ENCODE peak calls at places on chromosomes 6 and 20, in seven cellular contexts. R is tibial artery, Z is GM06990, K is upper lobe of left lung, X is stomach, L is PC-3, J is left lung. B is an unnamed sample. For H3K27me3, the result is how much of the 10 kb centered on the place peaks cover.

GRCh38 chr6:159097256-159097655 is 52.5 kb upstream of the TAGAP start:
- DNase-seq in R (no peak), Z (no peak), K (no peak), X (no peak), L (no peak), J (no peak), B (no peak)

GRCh38 chr6:72676995-72677394 is 55.1 kb downstream of the KCNQ5 start:
- DNase-seq in R (no peak), Z (no peak), K (no peak), X (no peak), L (no peak), J (no peak), B (no peak)

GRCh38 chr20:22556565-22557056 is 27.8 kb downstream of the FOXA2 start:
- DNase-seq in R (no peak), Z (no peak), K (peak), X (no peak), L (no peak), J (no peak), B (no peak)

GRCh38 chr6:141482773-141483172 is 650.0 kb upstream of the GJE1 start:
- DNase-seq in R (no peak), Z (no peak), K (no peak), X (no peak), L (no peak), J (no peak), B (no peak)

GRCh38 chr6:138346302-138347195 is 31.2 kb upstream of the SMIM28 start:
- DNase-seq in R (no peak), Z (no peak), K (no peak), X (no peak), L (no peak), J (no peak), B (no peak)

GRCh38 chr6:30378290-30378937 is 33.5 kb downstream of the RPP21 start:
- DNase-seq in R (no peak), Z (no peak), K (no peak), X (no peak), L (peak), J (no peak), B (no peak)

GRCh38 chr6:25449774-25450173 is 170.6 kb downstream of the CARMIL1 start:
- DNase-seq in R (no peak), Z (no peak), K (no peak), X (no peak), L (no peak), J (no peak), B (no peak)

GRCh38 chr6:163741743-163742363 is 327.3 kb downstream of the QKI start:
- DNase-seq in R (no peak), Z (no peak), K (no peak), X (no peak), L (no peak), J (no peak), B (no peak)

GRCh38 chr20:62219101-62219991 is 732 bp downstream of the HRH3 start:
- DNase-seq in R (no peak), Z (no peak), K (no peak), X (no peak), L (no peak), J (peak), B (no peak)

GRCh38 chr6:5529015-5529414 is 267.7 kb downstream of the FARS2 start:
- DNase-seq in R (no peak), Z (no peak), K (no peak), X (no peak), L (peak), J (no peak), B (no peak)

GRCh38 chr20:588932-589672 is 21.0 kb downstream of the TCF15 start:
- DNase-seq in R (no peak), Z (peak), K (no peak), X (no peak), L (no peak), J (no peak), B (no peak)

GRCh38 chr20:19566226-19566960 is 191.7 kb upstream of the RIN2 start:
- DNase-seq in R (no peak), Z (no peak), K (no peak), X (no peak), L (no peak), J (no peak), B (no peak)

GRCh38 chr20:20463933-20464374 is 96.0 kb downstream of the INSM1 start:
- DNase-seq in R (no peak), Z (peak), K (no peak), X (no peak), L (no peak), J (no peak), B (no peak)

GRCh38 chr20:13231031-13231752 is 10.1 kb downstream of the ISM1 start:
- DNase-seq in R (no peak), Z (no peak), K (no peak), X (no peak), L (peak), J (no peak), B (no peak)

GRCh38 chr20:47727170-47727880 is 58.0 kb downstream of the SULF2 start:
- DNase-seq in R (peak), Z (peak), K (peak), X (peak), L (no peak), J (peak), B (peak)

GRCh38 chr6:139931746-139932145 is 557.3 kb upstream of the CITED2 start:
- DNase-seq in R (no peak), Z (no peak), K (no peak), X (no peak), L (peak), J (no peak), B (no peak)

GRCh38 chr20:34990661-34991214 is 35.1 kb downstream of the MYH7B start:
- DNase-seq in R (no peak), Z (no peak), K (no peak), X (no peak), L (no peak), J (no peak), B (no peak)

GRCh38 chr6:134352786-134353480 is 35.0 kb upstream of the SGK1 start:
- DNase-seq in R (no peak), Z (no peak), K (peak), X (no peak), L (peak), J (no peak), B (no peak)

GRCh38 chr6:131451330-131452195 is 121.5 kb upstream of the ARG1 start:
- DNase-seq in R (no peak), Z (no peak), K (no peak), X (no peak), L (no peak), J (no peak), B (no peak)

GRCh38 chr6:31158863-31159855 is 770 bp downstream of the TCF19 start:
- DNase-seq in R (no peak), Z (peak), K (no peak), X (no peak), L (peak), J (peak), B (no peak)

GRCh38 chr20:44138859-44139258 is 48.1 kb downstream of the JPH2 start:
- DNase-seq in R (no peak), Z (no peak), K (no peak), X (no peak), L (no peak), J (no peak), B (peak)

GRCh38 chr20:57711826-57712225 is 2.0 kb upstream of the PMEPA1 start:
- DNase-seq in R (no peak), Z (no peak), K (no peak), X (no peak), L (no peak), J (no peak), B (no peak)

GRCh38 chr20:11676618-11677289 is 240.9 kb upstream of the BTBD3 start:
- DNase-seq in R (no peak), Z (no peak), K (no peak), X (no peak), L (peak), J (no peak), B (peak)

GRCh38 chr6:125983246-125983945 is 2.9 kb upstream of the TRMT11 start:
- DNase-seq in R (no peak), Z (no peak), K (no peak), X (no peak), L (peak), J (no peak), B (no peak)

GRCh38 chr20:54995021-54995420 is 519.6 kb downstream of the DOK5 start:
- DNase-seq in R (no peak), Z (no peak), K (no peak), X (no peak), L (no peak), J (no peak), B (no peak)

GRCh38 chr6:34246249-34246562 is 2.6 kb downstream of the SMIM29 start:
- DNase-seq in R (no peak), Z (no peak), K (no peak), X (no peak), L (no peak), J (no peak), B (no peak)

GRCh38 chr6:34248727-34249468 is at the start of gene SMIM29:
- DNase-seq in R (peak), Z (peak), K (peak), X (peak), L (peak), J (peak), B (peak)

GRCh38 chr6:34246563-34247391 is 2.0 kb downstream of the SMIM29 start:
- DNase-seq in R (no peak), Z (peak), K (no peak), X (no peak), L (peak), J (peak), B (peak)

GRCh38 chr6:34248198-34248726 is 544 bp downstream of the SMIM29 start:
- DNase-seq in R (peak), Z (peak), K (peak), X (peak), L (peak), J (peak), B (peak)

GRCh38 chr6:34247481-34248197 is 1.2 kb downstream of the SMIM29 start:
- DNase-seq in R (no peak), Z (peak), K (no peak), X (no peak), L (peak), J (peak), B (no peak)
- H3K4me3 ChIP-seq in R (peak), Z (no peak), K (no peak), X (peak), L (peak), J (peak), B (peak)

GRCh38 chr20:46021361-46022359 is 7.4 kb upstream of the SLC12A5 start:
- DNase-seq in R (no peak), Z (peak), K (no peak), X (peak), L (peak), J (peak), B (no peak)

GRCh38 chr20:46025376-46025783 is 3.6 kb upstream of the SLC12A5 start:
- DNase-seq in R (no peak), Z (no peak), K (no peak), X (no peak), L (no peak), J (no peak), B (no peak)

GRCh38 chr20:46023148-46023484 is 5.9 kb upstream of the SLC12A5 start:
- DNase-seq in R (no peak), Z (no peak), K (no peak), X (no peak), L (no peak), J (no peak), B (no peak)

GRCh38 chr20:46022411-46023147 is 6.4 kb upstream of the SLC12A5 start:
- DNase-seq in R (no peak), Z (peak), K (peak), X (peak), L (peak), J (peak), B (peak)

DNA sequence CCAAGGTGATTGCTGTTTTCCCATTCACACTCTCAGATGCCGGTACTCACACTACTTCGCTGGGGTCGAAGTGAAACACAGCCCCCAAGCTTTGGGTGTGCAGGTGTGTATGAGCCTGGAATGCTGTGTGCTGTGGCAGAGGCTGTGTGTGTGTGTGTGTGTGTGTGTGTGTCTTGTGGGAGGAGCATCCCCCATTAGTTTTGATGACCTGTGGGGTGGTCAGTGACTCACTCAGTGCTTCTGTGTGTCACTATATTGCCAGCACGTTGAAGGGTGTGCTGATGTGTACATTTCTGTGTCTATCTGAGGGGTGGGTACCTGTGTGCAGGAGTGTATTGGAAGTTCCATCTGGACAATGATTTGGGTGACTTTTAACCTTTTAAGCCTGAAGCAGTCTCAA is 5.0 kb upstream of the SLC12A5 start:
- DNase-seq in R (no peak), Z (no peak), K (no peak), X (no peak), L (peak), J (no peak), B (no peak)
- H3K27me3 ChIP-seq in R (under half), Z (under half), K (under half), X (under half), L (under half), J (under half), B (under half)

GRCh38 chr6:87920245-87920644 is 127.4 kb upstream of the SPACA1 start:
- DNase-seq in R (no peak), Z (no peak), K (no peak), X (no peak), L (no peak), J (no peak), B (no peak)
- TF ChIP-seq CTCF in R (no peak), Z (no peak), K (no peak), X (no peak), L (no peak), J (no peak), B (no peak)

GRCh38 chr6:18141805-18142590 is 12.9 kb downstream of the TPMT start:
- DNase-seq in R (no peak), Z (no peak), K (no peak), X (no peak), L (no peak), J (no peak), B (no peak)
- H3K4me3 ChIP-seq in R (no peak), Z (no peak), K (no peak), X (no peak), L (no peak), J (no peak), B (no peak)

GRCh38 chr6:99269207-99269606 is 80.3 kb downstream of the FAXC start:
- DNase-seq in R (no peak), Z (no peak), K (no peak), X (no peak), L (no peak), J (no peak), B (no peak)
- H3K27me3 ChIP-seq in R (under half), Z (under half), K (under half), X (under half), L (under half), J (under half), B (under half)